ENCODE peak calls at places on chromosomes 6 and 20, in four cellular contexts. G, U, R and O are unnamed samples. For H3K36me3, the result is how much of the 10 kb centered on the place peaks cover.

GRCh38 chr6:149513915-149514314 is 29.1 kb upstream of the ZC3H12D start:
- DNase-seq in U (no peak), G (no peak), R (no peak), O (no peak)

GRCh38 chr6:142900467-142900961 is 44.5 kb downstream of the HIVEP2 start:
- DNase-seq in R (no peak), U (no peak), G (no peak), O (peak)

GRCh38 chr20:9510926-9511325 is 3.5 kb upstream of the LAMP5 start:
- DNase-seq in R (no peak), G (no peak), U (no peak), O (no peak)

GRCh38 chr6:170256641-170257040 is 34.2 kb downstream of the DLL1 start:
- DNase-seq in G (no peak), R (no peak), U (no peak), O (no peak)

GRCh38 chr6:4446982-4447381 is 311.6 kb upstream of the ECI2 start:
- DNase-seq in R (peak), U (no peak), G (no peak), O (peak)

GRCh38 chr20:19908586-19908985 is 108.6 kb upstream of the NAA20 start:
- DNase-seq in R (no peak), G (no peak), U (no peak), O (peak)

GRCh38 chr6:11214438-11214837 is 18.0 kb downstream of the NEDD9 start:
- DNase-seq in G (no peak), U (no peak), R (no peak), O (no peak)

GRCh38 chr20:61487346-61488022 is 235.4 kb downstream of the CDH4 start:
- DNase-seq in R (no peak), U (no peak), G (no peak), O (no peak)

GRCh38 chr6:42937548-42938427 is 8.5 kb downstream of the CNPY3 start:
- DNase-seq in R (no peak), G (no peak), U (no peak), O (no peak)

GRCh38 chr6:30614044-30614842 is 2.8 kb downstream of the PPP1R10 start:
- DNase-seq in G (no peak), R (no peak), U (no peak), O (no peak)

GRCh38 chr6:149484733-149485700 is at the start of gene ZC3H12D:
- DNase-seq in R (peak), G (no peak), U (no peak), O (peak)

GRCh38 chr6:70371454-70372105 is 41.7 kb upstream of the FAM135A start:
- DNase-seq in U (no peak), G (no peak), R (no peak), O (peak)

GRCh38 chr20:50792708-50793574 is 1.9 kb upstream of the BCAS4 start:
- DNase-seq in G (no peak), R (no peak), U (no peak), O (no peak)

GRCh38 chr20:19770375-19770774 is 12.3 kb downstream of the RIN2 start:
- DNase-seq in R (no peak), U (no peak), G (no peak), O (peak)

GRCh38 chr6:154754152-154754551 is 20.9 kb downstream of the SCAF8 start:
- DNase-seq in G (no peak), U (no peak), R (no peak), O (peak)

GRCh38 chr6:43383021-43383667 is 13.7 kb upstream of the ZNF318 start:
- DNase-seq in U (no peak), R (no peak), G (no peak), O (no peak)

GRCh38 chr6:73134588-73134987 is 90.7 kb downstream of the KHDC1L start:
- DNase-seq in U (peak), R (peak), G (peak), O (peak)

GRCh38 chr20:21808863-21809664 is 103.6 kb downstream of the PAX1 start:
- DNase-seq in R (peak), U (peak), G (peak), O (no peak)

GRCh38 chr6:16163535-16164300 is 34.8 kb downstream of the MYLIP start:
- DNase-seq in R (no peak), G (no peak), U (no peak), O (peak)

GRCh38 chr6:2209226-2209809 is 36.1 kb downstream of the GMDS start:
- DNase-seq in U (peak), G (peak), R (peak), O (peak)

DNA sequence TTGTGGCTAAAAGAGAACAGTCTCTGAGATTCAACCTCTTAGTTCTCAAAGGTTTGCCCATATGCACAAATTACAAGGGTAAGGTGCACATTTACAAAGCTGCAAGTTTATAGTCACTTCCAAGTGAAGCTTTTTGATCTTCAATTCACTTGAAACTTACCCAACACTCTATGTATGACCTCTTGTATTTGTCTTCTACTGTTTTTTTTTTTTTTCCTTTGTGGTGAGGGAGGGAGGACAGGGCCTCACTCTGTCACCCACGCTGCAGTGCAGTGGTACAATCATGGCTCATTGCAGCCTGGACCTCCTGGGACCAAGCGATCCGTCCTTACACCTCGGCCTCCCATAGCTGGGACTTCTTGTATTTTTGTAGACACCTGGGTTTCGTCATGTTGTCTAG is 4.5 kb upstream of the FOXO3 start:
- DNase-seq in U (no peak), R (no peak), G (no peak), O (no peak)
- H4K91ac ChIP-seq in U (no peak), R (no peak), G (no peak), O (no peak)

DNA sequence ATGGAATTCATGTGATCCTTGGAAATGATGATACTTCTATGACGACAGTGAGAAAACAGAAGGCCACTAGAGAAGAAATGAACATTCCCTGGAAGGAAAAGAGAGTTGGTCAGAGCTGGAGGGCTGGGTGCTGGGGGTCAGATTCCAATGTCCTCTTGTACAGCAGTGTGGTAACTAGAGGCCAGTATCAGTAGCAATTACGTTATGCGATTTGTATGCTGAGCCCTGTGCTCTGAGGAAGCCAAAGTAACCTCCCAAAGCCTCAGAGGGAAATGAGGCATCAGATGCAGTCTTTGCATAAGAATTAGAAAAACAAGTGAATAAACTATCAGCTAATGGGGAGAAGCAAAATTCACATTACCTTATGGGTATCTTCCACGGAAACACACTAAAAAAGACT is 65.5 kb upstream of the SLC4A11 start:
- DNase-seq in U (no peak), R (no peak), G (no peak), O (no peak)
- H3K36me3 ChIP-seq in U (under half), R (under half), G (half or more), O (under half)

GRCh38 chr20:31555203-31555602 is 41.0 kb downstream of the HM13 start:
- DNase-seq in U (no peak), G (no peak), R (no peak), O (no peak)
- H2BK12ac ChIP-seq in U (no peak), G (no peak), R (no peak), O (no peak)

GRCh38 chr6:21873562-21873961 is 280.0 kb downstream of the SOX4 start:
- DNase-seq in G (no peak), R (no peak), U (no peak), O (no peak)
- H4K91ac ChIP-seq in G (no peak), R (peak), U (no peak), O (no peak)

DNA sequence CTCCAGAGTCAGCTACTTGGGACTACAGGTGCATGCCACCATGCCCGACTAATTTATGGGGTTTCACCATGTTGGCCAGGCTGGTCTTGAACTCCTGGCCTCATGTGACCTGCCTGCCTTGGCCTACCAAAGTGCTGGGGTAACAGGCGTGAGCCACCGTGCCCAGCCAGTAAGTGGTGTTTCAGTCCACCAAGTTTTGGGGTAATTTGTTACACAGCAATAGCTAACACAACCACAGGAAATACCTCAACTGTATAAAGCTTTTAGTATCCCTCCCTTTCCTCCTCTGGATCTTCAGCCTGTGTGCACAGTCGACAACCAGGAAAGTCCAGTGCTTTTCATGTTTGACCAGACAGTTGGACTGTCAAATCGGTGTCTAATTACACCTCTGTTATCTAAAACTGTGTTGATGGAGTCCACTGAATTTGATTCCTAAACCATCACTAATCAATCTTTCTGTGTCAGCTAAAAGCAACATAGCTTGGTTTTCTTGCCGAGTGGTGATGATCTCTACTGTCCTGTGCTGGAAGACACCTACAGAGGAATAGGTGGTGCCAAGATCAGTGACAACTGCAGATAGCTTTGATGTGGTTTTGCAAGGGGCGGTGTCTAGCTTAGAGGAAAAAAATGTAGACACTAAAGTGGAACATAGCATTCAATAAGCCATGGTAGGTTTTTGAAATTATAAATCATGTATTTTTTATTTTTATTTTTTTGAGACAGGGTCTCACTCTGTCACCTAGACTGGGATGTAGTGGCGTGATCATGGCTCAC is 22.2 kb upstream of the ZBTB2 start:
- DNase-seq in U (no peak), G (no peak), R (no peak), O (no peak)
- H3K36me3 ChIP-seq in U (under half), G (half or more), R (under half), O (under half)